ENCODE peak calls at places on chromosomes 13 and 19, in seven cellular contexts. L is brain microvascular endothelial cell, V is ovary, T is stomach, F is BE2C, M is IMR-90, X is heart right ventricle. R is an unnamed sample.

GRCh38 chr13:113783482-113783881 is 24.5 kb downstream of the TMEM255B start:
- DNase-seq in F (no peak), X (no peak), M (no peak), V (no peak), T (no peak), L (no peak), R (no peak)

GRCh38 chr13:99956473-99957349 is 14.9 kb downstream of the ZIC5 start:
- DNase-seq in M (no peak), V (no peak), L (no peak), F (no peak), T (no peak), X (no peak), R (no peak)

GRCh38 chr19:3849092-3849491 is 19.7 kb downstream of the ZFR2 start:
- DNase-seq in F (peak; percentile 71), L (no peak), T (peak; percentile 31), M (no peak), V (no peak), X (no peak), R (no peak)

GRCh38 chr19:47047272-47047930 is 1.0 kb downstream of the TMEM160 start:
- DNase-seq in L (no peak), M (no peak), F (no peak), T (no peak), X (no peak), V (no peak), R (no peak)

GRCh38 chr13:48006396-48006795 is 5.3 kb upstream of the SUCLA2 start:
- DNase-seq in F (no peak), X (no peak), L (no peak), T (no peak), V (no peak), M (no peak), R (peak; percentile 37)

GRCh38 chr13:20191902-20192469 is 752 bp downstream of the GJB2 start:
- DNase-seq in L (no peak), M (no peak), T (peak; percentile 53), F (no peak), V (no peak), X (no peak), R (no peak)

GRCh38 chr13:52980695-52981094 is 47.9 kb upstream of the OLFM4 start:
- DNase-seq in X (no peak), T (no peak), F (no peak), M (no peak), V (no peak), L (no peak), R (no peak)

GRCh38 chr13:113649212-113649611 is 8.8 kb downstream of the ATP4B start:
- DNase-seq in M (no peak), F (peak; percentile 4), V (peak; percentile 6), X (no peak), L (no peak), T (peak; percentile 25), R (no peak)

GRCh38 chr13:76758257-76758656 is 127.9 kb downstream of the KCTD12 start:
- DNase-seq in T (no peak), L (peak; percentile 55), X (no peak), V (no peak), M (no peak), F (peak; percentile 55), R (no peak)

GRCh38 chr19:728011-728410 is 19.3 kb downstream of the PALM start:
- DNase-seq in M (no peak), X (peak; percentile 91), L (no peak), T (no peak), V (no peak), F (peak; percentile 75), R (peak; percentile 81)

GRCh38 chr19:4673216-4673615 is 3.1 kb upstream of the MYDGF start:
- DNase-seq in T (no peak), X (no peak), F (no peak), L (no peak), V (no peak), M (no peak), R (no peak)

GRCh38 chr19:15715642-15716041 is 12.2 kb upstream of the OR10H2 start:
- DNase-seq in V (no peak), T (no peak), F (no peak), X (no peak), M (no peak), L (no peak), R (no peak)

GRCh38 chr13:23588576-23589141 is 18.4 kb downstream of the TNFRSF19 start:
- DNase-seq in X (no peak), T (no peak), F (no peak), V (no peak), L (no peak), M (no peak), R (no peak)

GRCh38 chr13:21823416-21823815 is 152.5 kb downstream of the FGF9 start:
- DNase-seq in M (no peak), V (no peak), T (no peak), F (no peak), X (no peak), L (no peak), R (no peak)

GRCh38 chr13:77637583-77637982 is 59.9 kb upstream of the SLAIN1 start:
- DNase-seq in X (no peak), F (no peak), V (no peak), M (no peak), T (no peak), L (no peak), R (no peak)

DNA sequence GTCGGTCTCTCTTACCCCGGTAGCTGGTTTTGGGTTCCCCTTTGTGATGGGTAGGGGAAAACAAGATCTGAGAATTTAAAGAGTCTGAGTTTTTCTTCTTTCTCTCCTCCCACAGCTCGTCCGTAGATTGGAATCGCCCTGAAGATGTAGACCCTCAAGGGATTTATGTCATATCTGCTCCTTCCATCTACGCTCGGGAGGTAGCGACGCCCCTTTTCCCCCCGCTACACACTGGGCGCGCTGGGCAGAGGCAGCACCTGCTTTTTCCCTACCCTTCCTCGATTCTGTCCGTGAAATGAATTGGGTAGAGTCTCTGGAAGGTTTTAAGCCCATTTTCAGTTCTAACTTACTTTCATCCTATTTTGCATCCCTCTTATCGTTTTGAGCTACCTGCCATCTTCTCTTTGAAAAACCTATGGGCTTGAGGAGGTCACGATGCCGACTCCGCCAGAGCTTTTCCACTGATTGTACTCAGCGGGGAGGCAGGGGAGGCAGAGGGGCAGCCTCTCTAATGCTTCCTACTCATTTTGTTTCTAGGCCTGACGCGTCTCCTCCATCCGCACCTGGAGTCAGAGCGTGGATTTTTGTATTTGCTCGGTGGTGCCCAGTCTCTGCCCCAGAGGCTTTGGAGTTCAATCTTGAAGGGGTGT is 7.1 kb upstream of the SELENOV start:
- DNase-seq in M (no peak), X (no peak), F (no peak), L (no peak), T (no peak), V (no peak), R (no peak)
- H3K4me3 ChIP-seq in M (peak overlapping the region; percentile 65), X (peak overlapping the region; percentile 44), F (peak overlapping the region; percentile 70), L (peak overlapping the region; percentile 59), T (peak overlapping the region; percentile 50), V (no peak overlapping the region), R (peak overlapping the region; percentile 51)

GRCh38 chr19:12764698-12765097 is 10.7 kb downstream of the HOOK2 start:
- DNase-seq in L (no peak), M (no peak), T (no peak), V (no peak), F (no peak), X (no peak), R (no peak)

GRCh38 chr19:12763100-12763499 is 11.5 kb downstream of the BEST2 start:
- DNase-seq in V (no peak), X (peak; percentile 72), M (no peak), T (no peak), L (no peak), F (no peak), R (no peak)

GRCh38 chr19:12767666-12768065 is 7.7 kb downstream of the HOOK2 start:
- DNase-seq in M (no peak), V (no peak), F (no peak), X (no peak), T (no peak), L (no peak), R (no peak)

GRCh38 chr19:12767150-12767549 is 8.2 kb downstream of the HOOK2 start:
- DNase-seq in L (no peak), M (no peak), X (no peak), F (no peak), V (no peak), T (no peak), R (no peak)

GRCh38 chr19:12766051-12766521 is 9.3 kb downstream of the HOOK2 start:
- DNase-seq in T (peak; percentile 93), M (peak; percentile 73), F (peak; percentile 92), L (peak; percentile 72), V (peak; percentile 88), X (peak; percentile 91), R (peak; percentile 75)
- H3K4me3 ChIP-seq in T (peak overlapping the region; percentile 53), M (peak overlapping the region; percentile 84), F (peak overlapping the region; percentile 66), L (peak overlapping the region; percentile 50), V (peak overlapping the region; percentile 15), X (peak overlapping the region; percentile 40), R (peak overlapping the region; percentile 40)

GRCh38 chr19:43674630-43674982 is 4.6 kb upstream of the PLAUR start:
- DNase-seq in V (no peak), M (peak; percentile 49), X (no peak), L (no peak), F (no peak), T (no peak), R (peak; percentile 57)

GRCh38 chr19:43673702-43674629 is 4.0 kb upstream of the PLAUR start:
- DNase-seq in L (no peak), X (no peak), V (no peak), M (no peak), F (no peak), T (no peak), R (no peak)

GRCh38 chr19:43675906-43676305 is 5.9 kb upstream of the PLAUR start:
- DNase-seq in L (no peak), V (no peak), F (no peak), X (no peak), T (no peak), M (no peak), R (no peak)

GRCh38 chr19:43678512-43678911 is 8.5 kb upstream of the PLAUR start:
- DNase-seq in X (no peak), V (no peak), M (no peak), L (no peak), F (no peak), T (no peak), R (no peak)

GRCh38 chr19:43675269-43675879 is 5.4 kb upstream of the PLAUR start:
- DNase-seq in F (no peak), T (peak; percentile 84), M (peak; percentile 78), V (no peak), L (peak; percentile 31), X (no peak), R (peak; percentile 65)
- H3K4me3 ChIP-seq in F (no peak overlapping the region), T (no peak overlapping the region), M (no peak overlapping the region), V (no peak overlapping the region), L (no peak overlapping the region), X (no peak overlapping the region), R (no peak overlapping the region)

GRCh38 chr19:50333737-50334617 is 4.8 kb upstream of the KCNC3 start:
- DNase-seq in V (peak; percentile 71), M (no peak), X (peak; percentile 84), L (no peak), F (peak; percentile 81), T (peak; percentile 82), R (no peak)

GRCh38 chr19:50331187-50332013 is 2.2 kb upstream of the KCNC3 start:
- DNase-seq in T (no peak), F (no peak), X (no peak), M (no peak), L (no peak), V (no peak), R (no peak)

GRCh38 chr19:50333235-50333736 is 4.1 kb upstream of the KCNC3 start:
- DNase-seq in V (peak; percentile 62), M (peak; percentile 67), T (peak; percentile 89), L (peak; percentile 81), F (peak; percentile 92), X (peak; percentile 87), R (peak; percentile 85)

GRCh38 chr19:50332014-50332263 is 2.8 kb upstream of the KCNC3 start:
- DNase-seq in X (no peak), M (no peak), L (no peak), F (no peak), V (no peak), T (no peak), R (no peak)

GRCh38 chr19:50332264-50333038 is 3.3 kb upstream of the KCNC3 start:
- DNase-seq in X (no peak), M (no peak), V (no peak), L (no peak), F (no peak), T (no peak), R (no peak)
- H3K4me3 ChIP-seq in X (peak overlapping the region; percentile 53), M (no peak overlapping the region), V (no peak overlapping the region), L (no peak overlapping the region), F (no peak overlapping the region), T (peak overlapping the region; percentile 53), R (no peak overlapping the region)